ENCODE peak calls at places on chromosomes 1 and 21, in five cellular contexts. L is cardiac muscle cell, Q is breast epithelium, T is endodermal cell, U is sigmoid colon. I is an unnamed sample.

GRCh38 chr1:205066221-205066818 is 17.9 kb downstream of the TMEM81 start:
- DNase-seq in L (no peak), Q (no peak), T (peak; percentile 86), U (peak; percentile 57), I (no peak)

GRCh38 chr1:244445320-244446181 is 6.2 kb downstream of the ADSS2 start:
- DNase-seq in L (no peak), Q (no peak), T (no peak), U (no peak), I (no peak)

GRCh38 chr1:36125129-36125991 is at the start of gene COL8A2:
- DNase-seq in L (peak; percentile 15), Q (no peak), T (peak; percentile 66), U (peak; percentile 81), I (peak; percentile 53)

GRCh38 chr21:28537371-28538079 is 455.2 kb downstream of the LTN1 start:
- DNase-seq in L (no peak), Q (no peak), T (no peak), U (no peak), I (no peak)

GRCh38 chr1:38246955-38247952 is 200.7 kb upstream of the POU3F1 start:
- DNase-seq in L (no peak), Q (no peak), T (no peak), U (no peak), I (no peak)

GRCh38 chr1:197801111-197801482 is 25.8 kb upstream of the DENND1B start:
- DNase-seq in L (no peak), Q (no peak), T (no peak), U (no peak), I (no peak)

GRCh38 chr1:235790123-235790522 is 76.6 kb downstream of the LYST start:
- DNase-seq in L (no peak), Q (no peak), T (no peak), U (no peak), I (no peak)

GRCh38 chr1:245322673-245323072 is 167.9 kb downstream of the KIF26B start:
- DNase-seq in L (no peak), Q (no peak), T (no peak), U (no peak), I (no peak)

GRCh38 chr1:46302091-46303037 is 1.1 kb downstream of the LRRC41 start:
- DNase-seq in L (peak; percentile 65), Q (peak; percentile 59), T (peak; percentile 85), U (peak; percentile 74), I (peak; percentile 50)

GRCh38 chr1:76868154-76868882 is 1.0 kb downstream of the ST6GALNAC5 start:
- DNase-seq in L (peak; percentile 50), Q (no peak), T (peak; percentile 88), U (no peak), I (no peak)

GRCh38 chr1:83998599-83999315 is at the start of gene TTLL7:
- DNase-seq in L (peak; percentile 76), Q (peak; percentile 63), T (peak; percentile 93), U (peak; percentile 86), I (peak; percentile 84)

GRCh38 chr1:18142471-18142870 is 34.9 kb downstream of the IGSF21 start:
- DNase-seq in L (no peak), Q (no peak), T (no peak), U (no peak), I (no peak)

GRCh38 chr1:173294853-173295252 is 87.7 kb upstream of the TNFSF4 start:
- DNase-seq in L (no peak), Q (no peak), T (no peak), U (no peak), I (no peak)

GRCh38 chr21:38918629-38919346 is 113.1 kb downstream of the ETS2 start:
- DNase-seq in L (no peak), Q (no peak), T (peak; percentile 42), U (peak; percentile 19), I (no peak)

GRCh38 chr1:17216078-17216477 is 11.2 kb downstream of the PADI1 start:
- DNase-seq in L (no peak), Q (no peak), T (no peak), U (no peak), I (no peak)

GRCh38 chr1:189851806-189852367 is 625.8 kb downstream of the BRINP3 start:
- DNase-seq in L (no peak), Q (no peak), T (no peak), U (no peak), I (no peak)

GRCh38 chr21:45822429-45823099 is 159.0 kb upstream of the COL6A1 start:
- DNase-seq in L (no peak), Q (peak; percentile 43), T (peak; percentile 79), U (peak; percentile 59), I (peak; percentile 42)

GRCh38 chr1:24442764-24443163 is 27.2 kb downstream of the NIPAL3 start:
- DNase-seq in L (peak; percentile 59), Q (no peak), T (no peak), U (no peak), I (no peak)

GRCh38 chr1:70071597-70071996 is 133.8 kb downstream of the LRRC40 start:
- DNase-seq in L (peak; percentile 87), Q (no peak), T (no peak), U (no peak), I (no peak)

GRCh38 chr1:92992066-92992465 is 30.8 kb upstream of the DIPK1A start:
- DNase-seq in L (no peak), Q (no peak), T (no peak), U (no peak), I (no peak)

GRCh38 chr1:3062616-3063378 is 6.2 kb upstream of the PRDM16 start:
- DNase-seq in L (no peak), Q (peak; percentile 49), T (peak; percentile 71), U (peak; percentile 59), I (no peak)

GRCh38 chr1:66860529-66860928 is 59.5 kb upstream of the INSL5 start:
- DNase-seq in L (no peak), Q (no peak), T (no peak), U (no peak), I (no peak)

GRCh38 chr1:218942421-218942820 is 231.3 kb upstream of the LYPLAL1 start:
- DNase-seq in L (no peak), Q (no peak), T (no peak), U (no peak), I (peak; percentile 28)

GRCh38 chr1:40032240-40032891 is 8.2 kb upstream of the CAP1 start:
- DNase-seq in L (peak; percentile 81), Q (no peak), T (peak; percentile 73), U (no peak), I (peak; percentile 55)

GRCh38 chr1:150237746-150238145 is 1.8 kb upstream of the ANP32E start:
- DNase-seq in L (no peak), Q (peak; percentile 49), T (peak; percentile 38), U (peak; percentile 61), I (no peak)
- H3K36me3 ChIP-seq in L (no peaks in the 10 kb centered on the region), Q (no peaks in the 10 kb centered on the region), T (no peaks in the 10 kb centered on the region), U (no peaks in the 10 kb centered on the region), I (no peaks in the 10 kb centered on the region)

GRCh38 chr1:105138445-105138821 is 1388.7 kb downstream of the AMY1C start:
- DNase-seq in L (peak; percentile 0), Q (no peak), T (no peak), U (no peak), I (peak; percentile 10)

GRCh38 chr1:105137543-105138444 is 1388.1 kb downstream of the AMY1C start:
- DNase-seq in L (no peak), Q (no peak), T (peak; percentile 92), U (no peak), I (no peak)
- TF ChIP-seq CTCF in L (no peak), Q (no peak), T (peak; percentile 79), U (no peak), I (peak; percentile 29)

GRCh38 chr1:160623860-160624259 is 23.0 kb downstream of the SLAMF1 start:
- DNase-seq in L (no peak), Q (no peak), T (no peak), U (no peak), I (no peak)
- H3K4me1 ChIP-seq in L (no peaks in the 10 kb centered on the region), Q (no peaks in the 10 kb centered on the region), T (peaks cover 4% of the 10 kb centered on the region), U (no peaks in the 10 kb centered on the region), I (peaks cover 61% of the 10 kb centered on the region)

DNA sequence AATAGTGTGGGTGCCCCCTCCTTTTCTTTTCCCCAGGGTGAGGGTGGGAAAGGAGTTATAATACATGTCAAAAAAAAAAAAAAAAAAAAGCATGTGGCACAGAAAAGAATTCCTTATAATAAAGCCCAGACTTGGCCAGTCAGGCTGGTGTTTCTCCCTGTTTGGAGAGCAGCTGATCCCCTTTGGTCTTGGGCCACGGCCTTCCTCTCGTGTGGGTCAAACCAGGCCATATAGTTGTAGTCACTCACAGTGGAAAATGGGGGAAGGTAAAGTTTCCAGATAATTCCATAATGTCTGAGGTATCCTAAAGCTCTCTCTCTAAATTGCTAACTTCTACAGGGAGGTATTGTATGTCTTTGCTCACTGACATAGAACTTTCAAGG is 22.0 kb downstream of the CLIC6 start:
- DNase-seq in L (no peak), Q (no peak), T (no peak), U (no peak), I (no peak)
- H3K36me3 ChIP-seq in L (no peaks in the 10 kb centered on the region), Q (no peaks in the 10 kb centered on the region), T (no peaks in the 10 kb centered on the region), U (no peaks in the 10 kb centered on the region), I (no peaks in the 10 kb centered on the region)

DNA sequence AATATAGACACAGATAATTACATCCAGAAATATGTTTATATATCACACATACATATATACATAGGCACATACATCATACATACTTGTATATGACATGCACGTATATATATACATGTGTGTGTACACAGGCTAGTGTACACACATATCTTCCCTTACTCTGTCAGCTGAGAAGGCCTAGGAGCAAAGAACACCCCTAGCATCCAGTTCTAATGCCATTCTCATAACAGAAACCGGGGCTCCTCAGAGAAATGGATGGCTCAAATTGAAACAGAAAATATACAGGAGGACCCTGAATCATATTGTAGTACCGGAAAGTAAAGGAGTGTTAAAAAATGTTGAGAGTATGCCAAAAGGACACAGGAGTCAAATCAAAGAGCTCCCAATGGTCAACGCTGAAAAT is 19.7 kb upstream of the HYI start:
- DNase-seq in L (no peak), Q (no peak), T (no peak), U (no peak), I (no peak)
- TF ChIP-seq CTCF in L (no peak), Q (no peak), T (no peak), U (no peak), I (no peak)

GRCh38 chr1:61748566-61748965 is 6.3 kb downstream of the PATJ start:
- DNase-seq in L (no peak), Q (no peak), T (no peak), U (no peak), I (no peak)
- H3K4me1 ChIP-seq in L (peaks cover 3% of the 10 kb centered on the region), Q (no peaks in the 10 kb centered on the region), T (peaks cover 5% of the 10 kb centered on the region), U (peaks cover 15% of the 10 kb centered on the region), I (peaks cover 9% of the 10 kb centered on the region)

GRCh38 chr1:111234866-111235265 is 7.4 kb downstream of the CHI3L2 start:
- DNase-seq in L (no peak), Q (no peak), T (no peak), U (no peak), I (no peak)
- H3K36me3 ChIP-seq in L (no peaks in the 10 kb centered on the region), Q (no peaks in the 10 kb centered on the region), T (no peaks in the 10 kb centered on the region), U (no peaks in the 10 kb centered on the region), I (no peaks in the 10 kb centered on the region)

GRCh38 chr1:229836324-229836723 is 210.3 kb downstream of the URB2 start:
- DNase-seq in L (no peak), Q (no peak), T (no peak), U (no peak), I (no peak)

GRCh38 chr1:229828461-229828860 is 202.4 kb downstream of the URB2 start:
- DNase-seq in L (no peak), Q (no peak), T (no peak), U (no peak), I (no peak)

GRCh38 chr1:229834230-229834629 is 208.2 kb downstream of the URB2 start:
- DNase-seq in L (no peak), Q (no peak), T (no peak), U (no peak), I (no peak)

GRCh38 chr1:229835226-229835625 is 209.2 kb downstream of the URB2 start:
- DNase-seq in L (no peak), Q (no peak), T (no peak), U (no peak), I (no peak)

GRCh38 chr1:229832695-229833094 is 206.6 kb downstream of the URB2 start:
- DNase-seq in L (no peak), Q (no peak), T (no peak), U (no peak), I (no peak)
- TF ChIP-seq CTCF in L (no peak), Q (no peak), T (no peak), U (no peak), I (no peak)